ENCODE peak calls at places on chromosomes 4 and X, in six cellular contexts. C is Peyer's patch, L is tibial nerve, K is left lung, T is upper lobe of right lung, I is fibroblast of lung. F is an unnamed sample. For H3K4me1, the result is how much of the 10 kb centered on the place peaks cover.

GRCh38 chr4:20544645-20545044 is 155.6 kb upstream of the PACRGL start:
- DNase-seq in L (no peak), C (no peak), K (no peak), I (peak), T (no peak), F (no peak)

GRCh38 chr4:160026720-160027119 is 923.8 kb downstream of the RAPGEF2 start:
- DNase-seq in I (peak), T (no peak), C (no peak), K (peak), L (no peak), F (no peak)

GRCh38 chr4:94934864-94935263 is 177.1 kb downstream of the BMPR1B start:
- DNase-seq in C (no peak), T (no peak), L (no peak), I (peak), K (no peak), F (no peak)

GRCh38 chr4:34422472-34422871 is 1821.8 kb downstream of the ARAP2 start:
- DNase-seq in L (no peak), T (no peak), C (no peak), K (no peak), I (peak), F (no peak)

GRCh38 chr4:1983053-1983845 is 25.5 kb downstream of the NELFA start:
- DNase-seq in K (peak), T (peak), I (no peak), C (no peak), L (no peak), F (no peak)

GRCh38 chrX:120087289-120088017 is 10.0 kb upstream of the RHOXF2B start:
- DNase-seq in I (no peak), T (no peak), L (no peak), K (no peak), C (no peak), F (no peak)

GRCh38 chr4:25915359-25915716 is 1.3 kb downstream of the SMIM20 start:
- DNase-seq in K (no peak), I (peak), T (no peak), L (no peak), C (no peak), F (no peak)

GRCh38 chr4:83115000-83115399 is 471 bp upstream of the PLAC8 start:
- DNase-seq in L (no peak), I (peak), C (no peak), T (no peak), K (no peak), F (no peak)

GRCh38 chr4:141469392-141469791 is 167.0 kb upstream of the IL15 start:
- DNase-seq in C (no peak), L (no peak), I (peak), K (no peak), T (no peak), F (no peak)

GRCh38 chr4:85152490-85152889 is 186.0 kb upstream of the WDFY3 start:
- DNase-seq in I (no peak), C (no peak), T (no peak), K (no peak), L (no peak), F (no peak)

GRCh38 chr4:151841107-151841506 is 80.3 kb upstream of the GATB start:
- DNase-seq in I (no peak), K (no peak), L (no peak), C (no peak), T (no peak), F (no peak)

GRCh38 chrX:24037729-24038128 is 10.7 kb upstream of the KLHL15 start:
- DNase-seq in L (no peak), K (no peak), T (no peak), C (no peak), I (no peak), F (no peak)

GRCh38 chrX:40544343-40545250 is 36.2 kb upstream of the ATP6AP2 start:
- DNase-seq in T (no peak), I (peak), K (no peak), L (no peak), C (no peak), F (no peak)

DNA sequence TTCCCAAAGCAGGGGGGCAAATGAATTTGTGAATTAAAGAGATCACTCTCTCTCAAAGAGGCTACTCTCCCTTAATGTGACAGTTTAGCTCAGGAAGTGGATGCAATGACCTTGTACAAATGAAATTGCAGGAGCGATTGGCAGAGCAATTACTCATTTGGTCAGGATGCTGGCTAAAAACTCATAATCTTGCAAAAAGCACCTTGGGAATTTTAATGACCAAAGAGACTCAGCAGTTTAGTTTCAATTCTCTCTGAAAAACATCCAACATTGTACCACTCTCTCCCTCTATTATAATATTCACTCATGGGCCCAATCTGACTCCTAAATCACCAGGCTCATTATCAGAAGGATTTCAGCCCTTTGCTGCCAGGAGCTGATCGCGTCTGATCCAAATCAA is 26.1 kb downstream of the PDGFC start:
- DNase-seq in C (no peak), I (peak), K (no peak), T (no peak), L (no peak), F (no peak)
- H3K4me1 ChIP-seq in C (under half), I (under half), K (under half), T (under half), L (under half), F (under half)

DNA sequence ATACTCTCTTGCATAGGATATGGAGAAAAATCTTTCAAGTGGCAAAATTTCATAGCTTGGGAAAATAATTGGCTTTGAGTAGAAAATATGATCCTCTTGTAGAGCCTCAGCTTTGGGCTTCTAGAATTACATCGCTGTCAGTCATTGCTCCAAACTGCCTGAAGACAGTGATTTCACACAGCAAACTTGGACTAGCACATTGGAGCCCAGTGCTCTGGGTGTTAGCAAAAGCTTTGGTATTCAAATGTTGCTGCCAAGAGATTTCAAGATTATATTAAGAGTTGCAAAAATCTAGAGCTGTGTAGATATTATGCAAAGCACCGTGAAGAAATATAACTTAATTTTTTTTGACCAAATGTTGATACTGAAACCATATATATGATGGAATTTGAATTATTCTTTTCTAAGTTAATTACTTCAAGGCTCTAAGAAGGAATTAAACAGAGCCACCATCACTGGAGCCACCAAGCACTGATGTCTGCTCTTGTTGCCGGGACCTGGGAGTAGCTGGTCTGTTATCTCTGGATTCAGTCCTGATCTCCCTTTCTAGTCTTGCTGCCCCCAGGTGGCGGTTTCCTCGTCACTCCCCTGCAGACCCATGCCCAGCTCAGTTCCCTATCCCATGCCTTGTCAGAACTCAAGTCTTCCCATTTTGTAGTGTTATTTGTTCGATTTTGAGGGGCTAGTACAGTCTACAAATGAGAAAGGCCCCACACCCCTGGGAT is 260.7 kb upstream of the SFRP2 start:
- DNase-seq in T (no peak), I (peak), L (no peak), K (no peak), C (no peak), F (peak)
- TF ChIP-seq CTCF in T (peak), I (no peak), L (no peak), K (no peak), C (no peak), F (no peak)

GRCh38 chr4:81565137-81565870 is 93.6 kb upstream of the RASGEF1B start:
- DNase-seq in L (peak), I (peak), K (peak), T (peak), C (peak), F (peak)
- H3K4me3 ChIP-seq in L (peak), I (peak), K (no peak), T (peak), C (no peak), F (no peak)

GRCh38 chrX:13074297-13075262 is 30.2 kb upstream of the FAM9C start:
- DNase-seq in T (no peak), I (no peak), K (no peak), C (no peak), L (no peak), F (no peak)
- H3K4me1 ChIP-seq in T (under half), I (under half), K (under half), C (under half), L (under half), F (under half)

DNA sequence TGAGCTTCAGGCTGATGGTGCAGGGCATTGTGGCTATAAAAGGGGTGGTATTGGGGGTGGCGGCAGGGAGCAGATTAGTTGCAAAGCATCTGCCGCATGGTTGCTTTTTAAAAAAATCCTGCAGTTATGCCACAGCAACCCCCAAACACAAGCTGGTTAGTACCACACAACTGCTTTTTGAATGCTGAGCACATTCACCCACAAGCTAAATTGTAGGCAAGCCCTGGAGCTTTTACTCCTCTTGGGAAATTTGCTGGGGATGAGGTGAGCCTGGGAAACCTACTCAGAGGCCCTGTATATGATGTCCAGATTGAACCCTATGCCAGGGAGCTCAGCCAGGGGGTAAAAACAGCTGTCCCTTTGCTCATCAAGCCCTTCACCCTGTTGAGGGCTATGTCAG is 33.8 kb upstream of the TRIM2 start:
- DNase-seq in I (no peak), K (no peak), T (no peak), C (no peak), L (no peak), F (no peak)
- TF ChIP-seq CTCF in I (no peak), K (no peak), T (no peak), C (no peak), L (no peak), F (no peak)

F was measured in mucosa of descending colon.